ENCODE peak calls at places on chromosome 14, in four cellular contexts. Q is brain microvascular endothelial cell, P is astrocyte, N is EH. X is an unnamed sample.

GRCh38 chr14:35374273-35374681 is 30.3 kb downstream of the NFKBIA start:
- DNase-seq in N (peak), Q (peak), P (peak), X (peak)

GRCh38 chr14:63229330-63230059 is 25.3 kb downstream of the RHOJ start:
- DNase-seq in P (no peak), N (peak), Q (no peak), X (no peak)

GRCh38 chr14:66483322-66483721 is 2.8 kb upstream of the CCDC196 start:
- DNase-seq in N (no peak), P (no peak), Q (no peak), X (no peak)

GRCh38 chr14:92004062-92004461 is 35.8 kb downstream of the TRIP11 start:
- DNase-seq in Q (no peak), N (no peak), P (peak), X (no peak)

GRCh38 chr14:101599234-101599885 is 38.1 kb downstream of the DIO3 start:
- DNase-seq in P (no peak), Q (no peak), N (no peak), X (no peak)

GRCh38 chr14:49954171-49954631 is 61.3 kb downstream of the ARF6 start:
- DNase-seq in P (no peak), N (peak), Q (no peak), X (no peak)

GRCh38 chr14:104968541-104969401 is 9.4 kb downstream of the AHNAK2 start:
- DNase-seq in P (peak), N (peak), Q (no peak), X (no peak)

GRCh38 chr14:51871846-51872245 is 11.4 kb downstream of the GNG2 start:
- DNase-seq in Q (no peak), N (no peak), P (no peak), X (no peak)

GRCh38 chr14:80844872-80845271 is 96.7 kb downstream of the CEP128 start:
- DNase-seq in N (no peak), P (no peak), Q (no peak), X (no peak)

GRCh38 chr14:94598816-94599655 is 13.2 kb upstream of the SERPINA3 start:
- DNase-seq in P (peak), Q (peak), N (peak), X (no peak)

GRCh38 chr14:76486251-76486743 is 110.4 kb downstream of the ESRRB start:
- DNase-seq in Q (no peak), N (no peak), P (no peak), X (no peak)

GRCh38 chr14:65304239-65304638 is 108.3 kb upstream of the FUT8 start:
- DNase-seq in P (no peak), N (no peak), Q (no peak), X (no peak)

X was measured in GF-D8.